ENCODE peak calls at places on chromosomes 16 and 17, in six cellular contexts. I, A, W, V, L and Q are unnamed samples.

GRCh38 chr17:65446043-65446442 is 115.4 kb downstream of the AXIN2 start:
- DNase-seq in I (no peak), A (no peak), W (no peak), V (no peak), L (no peak), Q (no peak)

GRCh38 chr16:28218109-28218508 is 6.3 kb upstream of the XPO6 start:
- DNase-seq in I (peak), A (no peak), W (no peak), V (peak), L (no peak), Q (no peak)

GRCh38 chr17:31167111-31167510 is 72.3 kb downstream of the NF1 start:
- DNase-seq in I (no peak), A (no peak), W (no peak), V (no peak), L (no peak), Q (no peak)

GRCh38 chr16:11084484-11085024 is 140.2 kb downstream of the CLEC16A start:
- DNase-seq in I (no peak), A (no peak), W (peak), V (no peak), L (no peak), Q (no peak)

GRCh38 chr17:63113167-63113566 is 147.1 kb downstream of the TANC2 start:
- DNase-seq in I (no peak), A (no peak), W (no peak), V (no peak), L (no peak), Q (no peak)

GRCh38 chr17:77423589-77424451 is 283.1 kb downstream of the SEC14L1 start:
- DNase-seq in I (no peak), A (peak), W (peak), V (no peak), L (peak), Q (no peak)

GRCh38 chr17:49121696-49122292 is 10.8 kb upstream of the B4GALNT2 start:
- DNase-seq in I (no peak), A (no peak), W (no peak), V (no peak), L (no peak), Q (no peak)

GRCh38 chr17:69913241-69914015 is 161.6 kb upstream of the KCNJ16 start:
- DNase-seq in I (no peak), A (no peak), W (no peak), V (no peak), L (no peak), Q (no peak)

GRCh38 chr16:4517812-4518211 is 20.8 kb downstream of the CDIP1 start:
- DNase-seq in I (no peak), A (no peak), W (no peak), V (no peak), L (peak), Q (no peak)

GRCh38 chr16:60945225-60945624 is 1091.0 kb downstream of the CDH8 start:
- DNase-seq in I (no peak), A (no peak), W (no peak), V (no peak), L (no peak), Q (no peak)